ENCODE peak calls at places on chromosome 17, in eight cellular contexts. One of them, this sample, is unnamed.

GRCh38 chr17:42049834-42050359 is 504 bp downstream of the C17orf113 start:
- DNase-seq in gastrocnemius medialis: no peak
- DNase-seq in activated naive CD4-positive, alpha-beta T cell treated with anti-CD3 and anti-CD28 coated beads for 36 hours: no peak
- DNase-seq in T-helper 1 cell: no peak
- DNase-seq in activated CD8-positive, alpha-beta memory T cell treated with anti-CD3 and anti-CD28 coated beads for 24 hours: no peak
- DNase-seq in astrocyte: no peak
- DNase-seq in COLO829: no peak
- DNase-seq in HEK293T: no peak
- DNase-seq in this sample: no peak

GRCh38 chr17:50798424-50799344 is 31.4 kb upstream of the ANKRD40CL start:
- DNase-seq in gastrocnemius medialis: no peak
- DNase-seq in activated naive CD4-positive, alpha-beta T cell treated with anti-CD3 and anti-CD28 coated beads for 36 hours: no peak
- DNase-seq in T-helper 1 cell: no peak
- DNase-seq in activated CD8-positive, alpha-beta memory T cell treated with anti-CD3 and anti-CD28 coated beads for 24 hours: no peak
- DNase-seq in astrocyte: no peak
- DNase-seq in COLO829: no peak
- DNase-seq in HEK293T: no peak
- DNase-seq in this sample: no peak

GRCh38 chr17:74780443-74781238 is 4.5 kb upstream of the NAT9 start:
- DNase-seq in gastrocnemius medialis: no peak
- DNase-seq in activated naive CD4-positive, alpha-beta T cell treated with anti-CD3 and anti-CD28 coated beads for 36 hours: peak
- DNase-seq in T-helper 1 cell: no peak
- DNase-seq in activated CD8-positive, alpha-beta memory T cell treated with anti-CD3 and anti-CD28 coated beads for 24 hours: no peak
- DNase-seq in astrocyte: no peak
- DNase-seq in COLO829: peak
- DNase-seq in HEK293T: peak
- DNase-seq in this sample: no peak

GRCh38 chr17:62662855-62663254 is 35.4 kb downstream of the MRC2 start:
- DNase-seq in gastrocnemius medialis: no peak
- DNase-seq in activated naive CD4-positive, alpha-beta T cell treated with anti-CD3 and anti-CD28 coated beads for 36 hours: no peak
- DNase-seq in T-helper 1 cell: no peak
- DNase-seq in activated CD8-positive, alpha-beta memory T cell treated with anti-CD3 and anti-CD28 coated beads for 24 hours: no peak
- DNase-seq in astrocyte: no peak
- DNase-seq in COLO829: no peak
- DNase-seq in HEK293T: no peak
- DNase-seq in this sample: no peak

GRCh38 chr17:56913867-56914640 is at the start of gene TRIM25:
- DNase-seq in gastrocnemius medialis: peak
- DNase-seq in activated naive CD4-positive, alpha-beta T cell treated with anti-CD3 and anti-CD28 coated beads for 36 hours: peak
- DNase-seq in T-helper 1 cell: peak
- DNase-seq in activated CD8-positive, alpha-beta memory T cell treated with anti-CD3 and anti-CD28 coated beads for 24 hours: peak
- DNase-seq in astrocyte: peak
- DNase-seq in COLO829: peak
- DNase-seq in HEK293T: peak
- DNase-seq in this sample: peak

GRCh38 chr17:9768381-9768934 is 22.9 kb downstream of the DHRS7C start:
- DNase-seq in gastrocnemius medialis: no peak
- DNase-seq in activated naive CD4-positive, alpha-beta T cell treated with anti-CD3 and anti-CD28 coated beads for 36 hours: no peak
- DNase-seq in T-helper 1 cell: no peak
- DNase-seq in activated CD8-positive, alpha-beta memory T cell treated with anti-CD3 and anti-CD28 coated beads for 24 hours: peak
- DNase-seq in astrocyte: peak
- DNase-seq in COLO829: peak
- DNase-seq in HEK293T: peak
- DNase-seq in this sample: no peak

GRCh38 chr17:78112508-78113471 is 15.8 kb downstream of the TMC6 start:
- DNase-seq in gastrocnemius medialis: no peak
- DNase-seq in activated naive CD4-positive, alpha-beta T cell treated with anti-CD3 and anti-CD28 coated beads for 36 hours: peak
- DNase-seq in T-helper 1 cell: peak
- DNase-seq in activated CD8-positive, alpha-beta memory T cell treated with anti-CD3 and anti-CD28 coated beads for 24 hours: peak
- DNase-seq in astrocyte: no peak
- DNase-seq in COLO829: peak
- DNase-seq in HEK293T: peak
- DNase-seq in this sample: peak

GRCh38 chr17:21081967-21082366 is 39.2 kb upstream of the USP22 start:
- DNase-seq in gastrocnemius medialis: no peak
- DNase-seq in activated naive CD4-positive, alpha-beta T cell treated with anti-CD3 and anti-CD28 coated beads for 36 hours: no peak
- DNase-seq in T-helper 1 cell: no peak
- DNase-seq in activated CD8-positive, alpha-beta memory T cell treated with anti-CD3 and anti-CD28 coated beads for 24 hours: no peak
- DNase-seq in astrocyte: no peak
- DNase-seq in COLO829: no peak
- DNase-seq in HEK293T: no peak
- DNase-seq in this sample: no peak

GRCh38 chr17:48586355-48586924 is 3.6 kb downstream of the HOXB3 start:
- DNase-seq in gastrocnemius medialis: no peak
- DNase-seq in activated naive CD4-positive, alpha-beta T cell treated with anti-CD3 and anti-CD28 coated beads for 36 hours: peak
- DNase-seq in T-helper 1 cell: no peak
- DNase-seq in activated CD8-positive, alpha-beta memory T cell treated with anti-CD3 and anti-CD28 coated beads for 24 hours: no peak
- DNase-seq in astrocyte: no peak
- DNase-seq in COLO829: peak
- DNase-seq in HEK293T: no peak
- DNase-seq in this sample: peak

GRCh38 chr17:40307001-40307690 is 1.8 kb upstream of the RARA start:
- DNase-seq in gastrocnemius medialis: no peak
- DNase-seq in activated naive CD4-positive, alpha-beta T cell treated with anti-CD3 and anti-CD28 coated beads for 36 hours: peak
- DNase-seq in T-helper 1 cell: no peak
- DNase-seq in activated CD8-positive, alpha-beta memory T cell treated with anti-CD3 and anti-CD28 coated beads for 24 hours: peak
- DNase-seq in astrocyte: peak
- DNase-seq in COLO829: no peak
- DNase-seq in HEK293T: no peak
- DNase-seq in this sample: peak

GRCh38 chr17:27647755-27648154 is 16.8 kb downstream of the LGALS9 start:
- DNase-seq in gastrocnemius medialis: no peak
- DNase-seq in activated naive CD4-positive, alpha-beta T cell treated with anti-CD3 and anti-CD28 coated beads for 36 hours: no peak
- DNase-seq in T-helper 1 cell: no peak
- DNase-seq in activated CD8-positive, alpha-beta memory T cell treated with anti-CD3 and anti-CD28 coated beads for 24 hours: no peak
- DNase-seq in astrocyte: no peak
- DNase-seq in COLO829: no peak
- DNase-seq in HEK293T: no peak
- DNase-seq in this sample: no peak

GRCh38 chr17:7667616-7668406 is 17.1 kb downstream of the ATP1B2 start:
- DNase-seq in gastrocnemius medialis: no peak
- DNase-seq in activated naive CD4-positive, alpha-beta T cell treated with anti-CD3 and anti-CD28 coated beads for 36 hours: no peak
- DNase-seq in T-helper 1 cell: no peak
- DNase-seq in activated CD8-positive, alpha-beta memory T cell treated with anti-CD3 and anti-CD28 coated beads for 24 hours: no peak
- DNase-seq in astrocyte: no peak
- DNase-seq in COLO829: no peak
- DNase-seq in HEK293T: peak
- DNase-seq in this sample: no peak

GRCh38 chr17:80743181-80743771 is 198.6 kb downstream of the RPTOR start:
- DNase-seq in gastrocnemius medialis: peak
- DNase-seq in activated naive CD4-positive, alpha-beta T cell treated with anti-CD3 and anti-CD28 coated beads for 36 hours: peak
- DNase-seq in T-helper 1 cell: peak
- DNase-seq in activated CD8-positive, alpha-beta memory T cell treated with anti-CD3 and anti-CD28 coated beads for 24 hours: peak
- DNase-seq in astrocyte: peak
- DNase-seq in COLO829: no peak
- DNase-seq in HEK293T: no peak
- DNase-seq in this sample: no peak

GRCh38 chr17:31061678-31062077 is 33.1 kb upstream of the NF1 start:
- DNase-seq in gastrocnemius medialis: no peak
- DNase-seq in activated naive CD4-positive, alpha-beta T cell treated with anti-CD3 and anti-CD28 coated beads for 36 hours: peak
- DNase-seq in T-helper 1 cell: no peak
- DNase-seq in activated CD8-positive, alpha-beta memory T cell treated with anti-CD3 and anti-CD28 coated beads for 24 hours: no peak
- DNase-seq in astrocyte: no peak
- DNase-seq in COLO829: no peak
- DNase-seq in HEK293T: no peak
- DNase-seq in this sample: no peak

GRCh38 chr17:21157586-21158370 is 31.0 kb downstream of the DHRS7B start:
- DNase-seq in gastrocnemius medialis: no peak
- DNase-seq in activated naive CD4-positive, alpha-beta T cell treated with anti-CD3 and anti-CD28 coated beads for 36 hours: peak
- DNase-seq in T-helper 1 cell: no peak
- DNase-seq in activated CD8-positive, alpha-beta memory T cell treated with anti-CD3 and anti-CD28 coated beads for 24 hours: no peak
- DNase-seq in astrocyte: no peak
- DNase-seq in COLO829: no peak
- DNase-seq in HEK293T: no peak
- DNase-seq in this sample: no peak

GRCh38 chr17:79843917-79844815 is 4.9 kb upstream of the CBX4 start:
- DNase-seq in gastrocnemius medialis: no peak
- DNase-seq in activated naive CD4-positive, alpha-beta T cell treated with anti-CD3 and anti-CD28 coated beads for 36 hours: no peak
- DNase-seq in T-helper 1 cell: no peak
- DNase-seq in activated CD8-positive, alpha-beta memory T cell treated with anti-CD3 and anti-CD28 coated beads for 24 hours: no peak
- DNase-seq in astrocyte: peak
- DNase-seq in COLO829: peak
- DNase-seq in HEK293T: peak
- DNase-seq in this sample: no peak

GRCh38 chr17:15469260-15469659 is 1.8 kb upstream of the CDRT4 start:
- DNase-seq in gastrocnemius medialis: no peak
- DNase-seq in activated naive CD4-positive, alpha-beta T cell treated with anti-CD3 and anti-CD28 coated beads for 36 hours: no peak
- DNase-seq in T-helper 1 cell: no peak
- DNase-seq in activated CD8-positive, alpha-beta memory T cell treated with anti-CD3 and anti-CD28 coated beads for 24 hours: no peak
- DNase-seq in astrocyte: peak
- DNase-seq in COLO829: no peak
- DNase-seq in HEK293T: no peak
- DNase-seq in this sample: no peak

GRCh38 chr17:43530303-43531081 is 15.6 kb downstream of the ETV4 start:
- DNase-seq in gastrocnemius medialis: peak
- DNase-seq in activated naive CD4-positive, alpha-beta T cell treated with anti-CD3 and anti-CD28 coated beads for 36 hours: no peak
- DNase-seq in T-helper 1 cell: no peak
- DNase-seq in activated CD8-positive, alpha-beta memory T cell treated with anti-CD3 and anti-CD28 coated beads for 24 hours: no peak
- DNase-seq in astrocyte: peak
- DNase-seq in COLO829: peak
- DNase-seq in HEK293T: peak
- DNase-seq in this sample: no peak

GRCh38 chr17:33511670-33512069 is 218.6 kb upstream of the ASIC2 start:
- DNase-seq in gastrocnemius medialis: no peak
- DNase-seq in activated naive CD4-positive, alpha-beta T cell treated with anti-CD3 and anti-CD28 coated beads for 36 hours: no peak
- DNase-seq in T-helper 1 cell: no peak
- DNase-seq in activated CD8-positive, alpha-beta memory T cell treated with anti-CD3 and anti-CD28 coated beads for 24 hours: no peak
- DNase-seq in astrocyte: no peak
- DNase-seq in COLO829: no peak
- DNase-seq in HEK293T: no peak
- DNase-seq in this sample: no peak

GRCh38 chr17:78959803-78960202 is 19.9 kb downstream of the LGALS3BP start:
- DNase-seq in gastrocnemius medialis: no peak
- DNase-seq in activated naive CD4-positive, alpha-beta T cell treated with anti-CD3 and anti-CD28 coated beads for 36 hours: no peak
- DNase-seq in T-helper 1 cell: no peak
- DNase-seq in activated CD8-positive, alpha-beta memory T cell treated with anti-CD3 and anti-CD28 coated beads for 24 hours: no peak
- DNase-seq in astrocyte: no peak
- DNase-seq in COLO829: no peak
- DNase-seq in HEK293T: no peak
- DNase-seq in this sample: no peak

GRCh38 chr17:48608494-48608834 is 2.4 kb downstream of the HOXB7 start:
- DNase-seq in gastrocnemius medialis: no peak
- DNase-seq in activated naive CD4-positive, alpha-beta T cell treated with anti-CD3 and anti-CD28 coated beads for 36 hours: no peak
- DNase-seq in T-helper 1 cell: no peak
- DNase-seq in activated CD8-positive, alpha-beta memory T cell treated with anti-CD3 and anti-CD28 coated beads for 24 hours: no peak
- DNase-seq in astrocyte: no peak
- DNase-seq in COLO829: no peak
- DNase-seq in HEK293T: no peak
- DNase-seq in this sample: no peak

GRCh38 chr17:82229686-82230626 is 1.1 kb downstream of the SLC16A3 start:
- DNase-seq in gastrocnemius medialis: no peak
- DNase-seq in activated naive CD4-positive, alpha-beta T cell treated with anti-CD3 and anti-CD28 coated beads for 36 hours: no peak
- DNase-seq in T-helper 1 cell: no peak
- DNase-seq in activated CD8-positive, alpha-beta memory T cell treated with anti-CD3 and anti-CD28 coated beads for 24 hours: no peak
- DNase-seq in astrocyte: no peak
- DNase-seq in COLO829: no peak
- DNase-seq in HEK293T: no peak
- DNase-seq in this sample: no peak

GRCh38 chr17:1735834-1736347 is 6.8 kb upstream of the SERPINF2 start:
- DNase-seq in gastrocnemius medialis: no peak
- DNase-seq in activated naive CD4-positive, alpha-beta T cell treated with anti-CD3 and anti-CD28 coated beads for 36 hours: no peak
- DNase-seq in T-helper 1 cell: no peak
- DNase-seq in activated CD8-positive, alpha-beta memory T cell treated with anti-CD3 and anti-CD28 coated beads for 24 hours: no peak
- DNase-seq in astrocyte: no peak
- DNase-seq in COLO829: no peak
- DNase-seq in HEK293T: no peak
- DNase-seq in this sample: no peak

GRCh38 chr17:36493956-36494355 is 7.5 kb downstream of the ZNHIT3 start:
- DNase-seq in gastrocnemius medialis: no peak
- DNase-seq in activated naive CD4-positive, alpha-beta T cell treated with anti-CD3 and anti-CD28 coated beads for 36 hours: no peak
- DNase-seq in T-helper 1 cell: no peak
- DNase-seq in activated CD8-positive, alpha-beta memory T cell treated with anti-CD3 and anti-CD28 coated beads for 24 hours: no peak
- DNase-seq in astrocyte: peak
- DNase-seq in COLO829: no peak
- DNase-seq in HEK293T: no peak
- DNase-seq in this sample: no peak

GRCh38 chr17:1621273-1621954 is 7.2 kb downstream of the SLC43A2 start:
- DNase-seq in gastrocnemius medialis: no peak
- DNase-seq in activated naive CD4-positive, alpha-beta T cell treated with anti-CD3 and anti-CD28 coated beads for 36 hours: no peak
- DNase-seq in T-helper 1 cell: no peak
- DNase-seq in activated CD8-positive, alpha-beta memory T cell treated with anti-CD3 and anti-CD28 coated beads for 24 hours: no peak
- DNase-seq in astrocyte: no peak
- DNase-seq in COLO829: no peak
- DNase-seq in HEK293T: no peak
- DNase-seq in this sample: no peak

GRCh38 chr17:11909348-11909747 is 87.9 kb downstream of the ZNF18 start:
- DNase-seq in gastrocnemius medialis: no peak
- DNase-seq in activated naive CD4-positive, alpha-beta T cell treated with anti-CD3 and anti-CD28 coated beads for 36 hours: no peak
- DNase-seq in T-helper 1 cell: no peak
- DNase-seq in activated CD8-positive, alpha-beta memory T cell treated with anti-CD3 and anti-CD28 coated beads for 24 hours: no peak
- DNase-seq in astrocyte: no peak
- DNase-seq in COLO829: no peak
- DNase-seq in HEK293T: no peak
- DNase-seq in this sample: no peak

GRCh38 chr17:9307313-9307998 is 268.2 kb downstream of the STX8 start:
- DNase-seq in gastrocnemius medialis: no peak
- DNase-seq in activated naive CD4-positive, alpha-beta T cell treated with anti-CD3 and anti-CD28 coated beads for 36 hours: no peak
- DNase-seq in T-helper 1 cell: no peak
- DNase-seq in activated CD8-positive, alpha-beta memory T cell treated with anti-CD3 and anti-CD28 coated beads for 24 hours: no peak
- DNase-seq in astrocyte: no peak
- DNase-seq in COLO829: no peak
- DNase-seq in HEK293T: no peak
- DNase-seq in this sample: no peak

GRCh38 chr17:45230787-45231480 is 9.2 kb downstream of the FMNL1 start:
- DNase-seq in gastrocnemius medialis: no peak
- DNase-seq in activated naive CD4-positive, alpha-beta T cell treated with anti-CD3 and anti-CD28 coated beads for 36 hours: no peak
- DNase-seq in T-helper 1 cell: no peak
- DNase-seq in activated CD8-positive, alpha-beta memory T cell treated with anti-CD3 and anti-CD28 coated beads for 24 hours: no peak
- DNase-seq in astrocyte: no peak
- DNase-seq in COLO829: no peak
- DNase-seq in HEK293T: no peak
- DNase-seq in this sample: no peak

GRCh38 chr17:7191571-7192270 is 12.6 kb upstream of the ASGR1 start:
- DNase-seq in gastrocnemius medialis: no peak
- DNase-seq in activated naive CD4-positive, alpha-beta T cell treated with anti-CD3 and anti-CD28 coated beads for 36 hours: peak
- DNase-seq in T-helper 1 cell: no peak
- DNase-seq in activated CD8-positive, alpha-beta memory T cell treated with anti-CD3 and anti-CD28 coated beads for 24 hours: no peak
- DNase-seq in astrocyte: no peak
- DNase-seq in COLO829: peak
- DNase-seq in HEK293T: peak
- DNase-seq in this sample: peak

GRCh38 chr17:32927724-32928526 is at the start of gene TMEM98:
- DNase-seq in gastrocnemius medialis: no peak
- DNase-seq in activated naive CD4-positive, alpha-beta T cell treated with anti-CD3 and anti-CD28 coated beads for 36 hours: no peak
- DNase-seq in T-helper 1 cell: no peak
- DNase-seq in activated CD8-positive, alpha-beta memory T cell treated with anti-CD3 and anti-CD28 coated beads for 24 hours: no peak
- DNase-seq in astrocyte: no peak
- DNase-seq in COLO829: no peak
- DNase-seq in HEK293T: peak
- DNase-seq in this sample: peak

GRCh38 chr17:8430966-8431365 is 4.7 kb upstream of the NDEL1 start:
- DNase-seq in gastrocnemius medialis: no peak
- DNase-seq in activated naive CD4-positive, alpha-beta T cell treated with anti-CD3 and anti-CD28 coated beads for 36 hours: no peak
- DNase-seq in T-helper 1 cell: no peak
- DNase-seq in activated CD8-positive, alpha-beta memory T cell treated with anti-CD3 and anti-CD28 coated beads for 24 hours: no peak
- DNase-seq in astrocyte: peak
- DNase-seq in COLO829: no peak
- DNase-seq in HEK293T: no peak
- DNase-seq in this sample: no peak

GRCh38 chr17:3636908-3637373 is 381 bp downstream of the CTNS start:
- DNase-seq in gastrocnemius medialis: no peak
- DNase-seq in activated naive CD4-positive, alpha-beta T cell treated with anti-CD3 and anti-CD28 coated beads for 36 hours: no peak
- DNase-seq in T-helper 1 cell: no peak
- DNase-seq in activated CD8-positive, alpha-beta memory T cell treated with anti-CD3 and anti-CD28 coated beads for 24 hours: no peak
- DNase-seq in astrocyte: no peak
- DNase-seq in COLO829: no peak
- DNase-seq in HEK293T: peak
- DNase-seq in this sample: no peak

GRCh38 chr17:51913491-51913890 is 245.0 kb downstream of the CA10 start:
- DNase-seq in gastrocnemius medialis: no peak
- DNase-seq in activated naive CD4-positive, alpha-beta T cell treated with anti-CD3 and anti-CD28 coated beads for 36 hours: no peak
- DNase-seq in T-helper 1 cell: no peak
- DNase-seq in activated CD8-positive, alpha-beta memory T cell treated with anti-CD3 and anti-CD28 coated beads for 24 hours: no peak
- DNase-seq in astrocyte: no peak
- DNase-seq in COLO829: no peak
- DNase-seq in HEK293T: no peak
- DNase-seq in this sample: no peak

GRCh38 chr17:54944796-54945195 is 23.7 kb downstream of the COX11 start:
- DNase-seq in gastrocnemius medialis: no peak
- DNase-seq in activated naive CD4-positive, alpha-beta T cell treated with anti-CD3 and anti-CD28 coated beads for 36 hours: no peak
- DNase-seq in T-helper 1 cell: no peak
- DNase-seq in activated CD8-positive, alpha-beta memory T cell treated with anti-CD3 and anti-CD28 coated beads for 24 hours: no peak
- DNase-seq in astrocyte: peak
- DNase-seq in COLO829: no peak
- DNase-seq in HEK293T: no peak
- DNase-seq in this sample: no peak

This sample was measured in activated T-cell treated with anti-CD3 and anti-CD28 coated beads, Interleukin-2, amount 50 U/mL, for 24 hours.